ENCODE peak calls at places on chromosomes 3 and 15, in seven cellular contexts. Z, A, J, W, H, T and D are unnamed samples.

GRCh38 chr15:101013769-101014223 is 94.6 kb downstream of the LRRK1 start:
- DNase-seq in A (no peak), Z (no peak), H (no peak), J (peak), T (no peak), W (no peak), D (no peak)

GRCh38 chr3:170207717-170208116 is 14.5 kb upstream of the PRKCI start:
- DNase-seq in Z (no peak), H (no peak), A (no peak), J (no peak), T (no peak), W (no peak), D (no peak)

GRCh38 chr15:88509964-88510363 is 36.5 kb downstream of the DET1 start:
- DNase-seq in W (no peak), J (no peak), A (no peak), H (no peak), Z (no peak), T (no peak), D (no peak)

GRCh38 chr3:123348471-123349200 is 100.3 kb downstream of the ADCY5 start:
- DNase-seq in W (no peak), A (no peak), H (no peak), T (no peak), Z (no peak), J (no peak), D (no peak)

GRCh38 chr3:96266395-96267187 is 547.8 kb upstream of the EPHA6 start:
- DNase-seq in H (no peak), Z (peak), T (no peak), A (no peak), W (no peak), J (no peak), D (no peak)

GRCh38 chr3:147507638-147508286 is 98.6 kb downstream of the ZIC1 start:
- DNase-seq in J (no peak), H (no peak), T (peak), Z (no peak), W (no peak), A (no peak), D (no peak)

GRCh38 chr3:188962253-188963247 is 209.2 kb upstream of the TPRG1 start:
- DNase-seq in T (no peak), W (no peak), A (no peak), J (no peak), H (no peak), Z (no peak), D (no peak)

GRCh38 chr15:73851679-73852078 is 21.7 kb upstream of the TBC1D21 start:
- DNase-seq in T (peak), A (peak), W (peak), H (peak), Z (peak), J (no peak), D (no peak)

GRCh38 chr3:50516048-50516871 is 12.8 kb upstream of the CACNA2D2 start:
- DNase-seq in Z (no peak), H (no peak), A (no peak), J (no peak), T (peak), W (no peak), D (no peak)

GRCh38 chr15:48086582-48086981 is 34.2 kb upstream of the SLC24A5 start:
- DNase-seq in W (peak), T (peak), J (no peak), A (no peak), Z (no peak), H (no peak), D (no peak)

GRCh38 chr3:52742418-52743041 is 28.2 kb downstream of the NEK4 start:
- DNase-seq in T (peak), Z (peak), A (peak), W (peak), J (no peak), H (no peak), D (no peak)

GRCh38 chr15:70100495-70101331 is 3.0 kb upstream of the TLE3 start:
- DNase-seq in W (peak), T (peak), H (no peak), A (no peak), Z (peak), J (peak), D (peak)

GRCh38 chr15:63945838-63946298 is 100.4 kb downstream of the DAPK2 start:
- DNase-seq in J (peak), T (no peak), W (no peak), Z (no peak), H (no peak), A (no peak), D (no peak)

GRCh38 chr3:158248261-158248660 is 138.4 kb downstream of the RSRC1 start:
- DNase-seq in W (no peak), A (no peak), H (no peak), Z (no peak), T (no peak), J (no peak), D (no peak)